ENCODE peak calls at places on chromosome 17, in six cellular contexts. T, V, B, P, W and Z are unnamed samples. For H3K4me1, the result is how much of the 10 kb centered on the place peaks cover.

GRCh38 chr17:42288985-42289862 is 926 bp downstream of the STAT5A start:
- DNase-seq in T (no peak), V (peak), B (no peak), P (no peak), W (no peak), Z (no peak)

GRCh38 chr17:6683081-6683684 is 30.0 kb downstream of the SLC13A5 start:
- DNase-seq in T (no peak), V (no peak), B (no peak), P (no peak), W (no peak), Z (no peak)

GRCh38 chr17:37301288-37301687 is 74.5 kb upstream of the C17orf78 start:
- DNase-seq in T (no peak), V (no peak), B (peak), P (peak), W (peak), Z (no peak)

GRCh38 chr17:74408830-74409229 is 23.1 kb upstream of the GPRC5C start:
- DNase-seq in T (no peak), V (no peak), B (no peak), P (no peak), W (no peak), Z (no peak)

GRCh38 chr17:35536664-35537160 is 766 bp downstream of the SLFN12L start:
- DNase-seq in T (no peak), V (no peak), B (no peak), P (no peak), W (no peak), Z (no peak)

GRCh38 chr17:7634384-7634783 is 4.4 kb downstream of the SHBG start:
- DNase-seq in T (peak), V (peak), B (peak), P (peak), W (peak), Z (no peak)

GRCh38 chr17:48240122-48240521 is 132.6 kb downstream of the SNX11 start:
- DNase-seq in T (no peak), V (no peak), B (no peak), P (no peak), W (no peak), Z (no peak)

GRCh38 chr17:82888583-82889495 is 49.0 kb upstream of the ZNF750 start:
- DNase-seq in T (no peak), V (no peak), B (no peak), P (no peak), W (no peak), Z (no peak)

GRCh38 chr17:77916771-77917481 is 41.6 kb upstream of the TNRC6C start:
- DNase-seq in T (no peak), V (no peak), B (no peak), P (no peak), W (no peak), Z (no peak)

GRCh38 chr17:32596666-32597065 is 109.9 kb downstream of the CDK5R1 start:
- DNase-seq in T (no peak), V (no peak), B (peak), P (peak), W (peak), Z (no peak)

GRCh38 chr17:40850287-40850972 is 16.6 kb downstream of the KRT12 start:
- DNase-seq in T (no peak), V (no peak), B (peak), P (peak), W (no peak), Z (peak)
- H3K4me2 ChIP-seq in T (no peak), V (no peak), B (no peak), P (no peak), W (no peak), Z (no peak)

DNA sequence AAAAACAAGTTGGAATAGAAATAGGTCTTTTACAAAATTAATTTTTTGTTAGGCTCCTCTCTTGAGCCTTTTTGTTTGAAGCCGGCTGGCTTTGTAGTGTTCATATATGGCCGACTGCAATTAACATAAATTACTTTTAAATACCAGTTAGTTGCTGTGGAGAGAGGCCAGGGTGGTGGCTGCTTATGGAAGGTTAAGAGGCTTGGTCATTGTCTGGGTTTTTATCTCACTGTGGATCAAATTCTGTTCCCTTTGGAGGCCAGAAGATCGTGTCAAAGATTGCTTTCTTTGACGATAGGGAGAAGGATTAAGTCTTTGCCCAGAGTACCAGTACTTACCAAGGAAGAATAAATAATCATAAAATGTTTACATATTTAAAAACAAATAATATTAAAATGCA is 39.9 kb downstream of the MSI2 start:
- DNase-seq in T (no peak), V (no peak), B (no peak), P (no peak), W (peak), Z (no peak)
- H3K27ac ChIP-seq in T (peak), V (no peak), B (peak), P (no peak), W (no peak), Z (no peak)

GRCh38 chr17:1997587-1998425 is 27.3 kb downstream of the RTN4RL1 start:
- DNase-seq in T (no peak), V (peak), B (no peak), P (peak), W (peak), Z (no peak)
- H3K4me1 ChIP-seq in T (under half), V (under half), B (under half), P (under half), W (under half), Z (under half)

GRCh38 chr17:58416937-58417299 is 416 bp downstream of the RNF43 start:
- DNase-seq in T (no peak), V (no peak), B (no peak), P (no peak), W (peak), Z (no peak)
- H3K4me2 ChIP-seq in T (no peak), V (peak), B (no peak), P (peak), W (peak), Z (peak)

GRCh38 chr17:4344926-4345325 is 21.5 kb downstream of the UBE2G1 start:
- DNase-seq in T (no peak), V (no peak), B (no peak), P (no peak), W (no peak), Z (no peak)
- H3K27ac ChIP-seq in T (no peak), V (no peak), B (no peak), P (no peak), W (no peak), Z (no peak)

GRCh38 chr17:30823425-30823824 is 1.1 kb downstream of the CRLF3 start:
- DNase-seq in T (no peak), V (no peak), B (no peak), P (no peak), W (no peak), Z (no peak)

GRCh38 chr17:30827082-30827481 is 2.6 kb upstream of the CRLF3 start:
- DNase-seq in T (no peak), V (no peak), B (no peak), P (no peak), W (no peak), Z (no peak)

GRCh38 chr17:30821751-30822723 is 2.5 kb downstream of the CRLF3 start:
- DNase-seq in T (no peak), V (no peak), B (no peak), P (no peak), W (peak), Z (no peak)

GRCh38 chr17:30824356-30825145 is at the start of gene CRLF3:
- DNase-seq in T (peak), V (peak), B (peak), P (peak), W (peak), Z (peak)

GRCh38 chr17:30824002-30824355 is 513 bp downstream of the CRLF3 start:
- DNase-seq in T (no peak), V (no peak), B (no peak), P (peak), W (peak), Z (peak)
- H3K4me1 ChIP-seq in T (under half), V (under half), B (under half), P (under half), W (under half), Z (under half)

DNA sequence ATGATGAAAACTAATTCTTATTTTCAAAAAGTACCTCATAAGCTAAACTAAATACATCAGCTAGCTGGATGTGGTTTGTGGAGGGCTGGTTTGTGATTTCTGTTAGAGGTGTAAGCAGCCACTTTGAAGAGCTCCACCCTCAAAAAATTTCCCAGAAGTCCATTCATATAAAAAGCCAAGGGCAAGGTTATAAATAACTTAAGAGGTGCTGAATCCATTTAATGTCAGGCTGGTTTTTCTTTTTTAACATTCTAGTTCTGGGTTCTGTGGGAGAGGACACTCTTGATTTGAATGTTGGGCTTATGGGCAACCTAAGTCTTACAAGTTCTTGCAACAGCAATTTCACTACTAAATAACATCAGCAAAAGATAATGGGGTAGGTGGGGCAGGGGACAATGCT is 3.4 kb upstream of the WIPI1 start:
- DNase-seq in T (no peak), V (no peak), B (no peak), P (no peak), W (no peak), Z (no peak)
- H3K4me2 ChIP-seq in T (no peak), V (no peak), B (no peak), P (no peak), W (no peak), Z (no peak)

GRCh38 chr17:39820541-39820940 is 43.6 kb downstream of the IKZF3 start:
- DNase-seq in T (no peak), V (no peak), B (no peak), P (no peak), W (peak), Z (no peak)
- H3K27ac ChIP-seq in T (no peak), V (no peak), B (no peak), P (no peak), W (no peak), Z (no peak)

DNA sequence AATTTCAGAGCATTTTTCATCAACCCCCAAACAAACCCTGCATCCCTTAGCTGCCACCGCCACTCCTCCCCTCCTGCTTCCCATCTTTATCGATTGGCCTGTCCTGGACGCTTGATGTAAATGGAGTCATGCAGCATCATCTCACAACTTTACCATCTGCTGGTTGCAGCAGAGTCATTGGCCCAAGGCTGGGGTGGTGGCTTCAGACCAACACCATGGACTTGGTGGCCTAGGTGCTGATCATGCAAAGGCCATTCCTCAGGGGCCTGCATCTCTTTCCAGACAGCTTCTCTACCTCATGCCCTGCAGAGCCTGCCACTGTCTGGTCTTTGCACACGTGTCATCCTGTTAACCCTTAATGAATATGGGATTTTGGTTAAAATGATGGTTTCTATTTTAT is 73.4 kb downstream of the MPRIP start:
- DNase-seq in T (no peak), V (no peak), B (no peak), P (no peak), W (no peak), Z (no peak)
- H3K4me1 ChIP-seq in T (under half), V (under half), B (under half), P (under half), W (under half), Z (under half)